ENCODE peak calls at places on chromosomes 16 and 17, in six cellular contexts. X is nephron progenitor cell, V is cardiac fibroblast, R is astrocyte of the spinal cord, D is erythroblast, Y is NCI-H2029 treated with DMSO at 0.1 percent for 48 hours. Z is an unnamed sample.

GRCh38 chr16:31708348-31708747 is 165.3 kb upstream of the ZNF267 start:
- DNase-seq in X (no peak), V (no peak), R (no peak), D (no peak), Y (no peak), Z (no peak)

GRCh38 chr16:15993946-15994665 is 44.7 kb downstream of the ABCC1 start:
- DNase-seq in X (no peak), V (peak), R (peak), D (no peak), Y (no peak), Z (no peak)

GRCh38 chr16:17104654-17105053 is 366.1 kb downstream of the XYLT1 start:
- DNase-seq in X (no peak), V (no peak), R (no peak), D (no peak), Y (no peak), Z (no peak)

GRCh38 chr16:67158637-67159600 is 790 bp downstream of the TRADD start:
- DNase-seq in X (no peak), V (no peak), R (no peak), D (peak), Y (no peak), Z (no peak)

GRCh38 chr17:39564201-39564828 is 43.4 kb downstream of the NEUROD2 start:
- DNase-seq in X (no peak), V (peak), R (no peak), D (no peak), Y (no peak), Z (no peak)

GRCh38 chr17:45246861-45247428 is 14.9 kb downstream of the SPATA32 start:
- DNase-seq in X (peak), V (peak), R (no peak), D (no peak), Y (no peak), Z (no peak)

GRCh38 chr16:80599466-80599865 is 58.7 kb downstream of the DYNLRB2 start:
- DNase-seq in X (no peak), V (no peak), R (peak), D (no peak), Y (no peak), Z (no peak)

GRCh38 chr16:2178321-2179106 is 17.9 kb downstream of the CASKIN1 start:
- DNase-seq in X (peak), V (peak), R (peak), D (peak), Y (no peak), Z (no peak)

GRCh38 chr17:6163632-6164319 is 93.6 kb downstream of the WSCD1 start:
- DNase-seq in X (no peak), V (no peak), R (peak), D (no peak), Y (peak), Z (no peak)

GRCh38 chr17:9401434-9401833 is 174.2 kb downstream of the STX8 start:
- DNase-seq in X (no peak), V (peak), R (peak), D (no peak), Y (no peak), Z (peak)

GRCh38 chr17:13626703-13627102 is 25.0 kb upstream of the HS3ST3A1 start:
- DNase-seq in X (no peak), V (peak), R (peak), D (no peak), Y (no peak), Z (peak)

GRCh38 chr17:48588519-48588918 is 1.5 kb downstream of the HOXB3 start:
- DNase-seq in X (no peak), V (no peak), R (no peak), D (no peak), Y (no peak), Z (no peak)

GRCh38 chr16:10921536-10922327 is 20.5 kb downstream of the DEXI start:
- DNase-seq in X (no peak), V (peak), R (no peak), D (no peak), Y (peak), Z (no peak)

GRCh38 chr17:21049457-21049856 is 6.6 kb upstream of the USP22 start:
- DNase-seq in X (no peak), V (no peak), R (no peak), D (no peak), Y (no peak), Z (no peak)

GRCh38 chr17:69012895-69013805 is 47.6 kb downstream of the ABCA9 start:
- DNase-seq in X (no peak), V (peak), R (peak), D (peak), Y (no peak), Z (no peak)

GRCh38 chr17:17714261-17714866 is 33.1 kb downstream of the RAI1 start:
- DNase-seq in X (no peak), V (no peak), R (no peak), D (no peak), Y (no peak), Z (no peak)

GRCh38 chr17:39568710-39569109 is 39.0 kb downstream of the NEUROD2 start:
- DNase-seq in X (no peak), V (no peak), R (no peak), D (no peak), Y (no peak), Z (no peak)

GRCh38 chr16:73068546-73069401 is 20.8 kb upstream of the ZFHX3 start:
- DNase-seq in X (no peak), V (peak), R (peak), D (no peak), Y (peak), Z (peak)

GRCh38 chr16:57610611-57611010 is 17.8 kb upstream of the ADGRG1 start:
- DNase-seq in X (no peak), V (no peak), R (no peak), D (no peak), Y (no peak), Z (no peak)

GRCh38 chr17:73600103-73600871 is 44.0 kb downstream of the SDK2 start:
- DNase-seq in X (no peak), V (peak), R (peak), D (no peak), Y (no peak), Z (no peak)

GRCh38 chr17:30165960-30166359 is 49.3 kb downstream of the NSRP1 start:
- DNase-seq in X (no peak), V (no peak), R (no peak), D (no peak), Y (no peak), Z (no peak)

GRCh38 chr17:1231456-1231855 is 38.8 kb upstream of the BHLHA9 start:
- DNase-seq in X (no peak), V (peak), R (no peak), D (no peak), Y (no peak), Z (no peak)

GRCh38 chr16:46882304-46882939 is 1.7 kb upstream of the GPT2 start:
- DNase-seq in X (no peak), V (no peak), R (no peak), D (no peak), Y (peak), Z (no peak)

GRCh38 chr16:10859650-10860049 is 17.4 kb upstream of the CIITA start:
- DNase-seq in X (no peak), V (no peak), R (no peak), D (no peak), Y (no peak), Z (peak)

GRCh38 chr16:30180741-30181140 is 2.7 kb upstream of the CORO1A start:
- DNase-seq in X (no peak), V (no peak), R (no peak), D (no peak), Y (no peak), Z (no peak)

GRCh38 chr16:69176033-69176780 is 10.8 kb upstream of the SNTB2 start:
- DNase-seq in X (no peak), V (peak), R (peak), D (no peak), Y (no peak), Z (no peak)

GRCh38 chr16:88758227-88758943 is 26.6 kb downstream of the PIEZO1 start:
- DNase-seq in X (no peak), V (no peak), R (no peak), D (no peak), Y (no peak), Z (no peak)

GRCh38 chr16:55663770-55664677 is 8.2 kb downstream of the SLC6A2 start:
- DNase-seq in X (no peak), V (no peak), R (no peak), D (no peak), Y (no peak), Z (peak)

GRCh38 chr17:41962768-41963434 is 3.7 kb upstream of the CNP start:
- DNase-seq in X (peak), V (peak), R (peak), D (peak), Y (no peak), Z (no peak)

GRCh38 chr17:17347234-17347955 is 44.2 kb downstream of the NT5M start:
- DNase-seq in X (no peak), V (no peak), R (no peak), D (no peak), Y (no peak), Z (no peak)

GRCh38 chr17:83053779-83054451 is 25.5 kb upstream of the METRNL start:
- DNase-seq in X (no peak), V (no peak), R (no peak), D (peak), Y (no peak), Z (no peak)

GRCh38 chr16:25978227-25978626 is 286.5 kb downstream of the HS3ST4 start:
- DNase-seq in X (no peak), V (no peak), R (no peak), D (no peak), Y (peak), Z (no peak)

GRCh38 chr17:79946352-79947231 is 89.1 kb downstream of the TBC1D16 start:
- DNase-seq in X (peak), V (no peak), R (no peak), D (no peak), Y (no peak), Z (no peak)

GRCh38 chr16:16143038-16143763 is 80.1 kb downstream of the ABCC6 start:
- DNase-seq in X (no peak), V (no peak), R (no peak), D (peak), Y (no peak), Z (no peak)

GRCh38 chr16:70391881-70392481 is 45.3 kb downstream of the DDX19A start:
- DNase-seq in X (no peak), V (peak), R (peak), D (no peak), Y (no peak), Z (no peak)

GRCh38 chr17:31068291-31068690 is 26.5 kb upstream of the NF1 start:
- DNase-seq in X (no peak), V (peak), R (no peak), D (peak), Y (peak), Z (no peak)

GRCh38 chr16:11165349-11165748 is 90.7 kb downstream of the SOCS1 start:
- DNase-seq in X (no peak), V (no peak), R (no peak), D (peak), Y (no peak), Z (no peak)

Z was measured in epithelial cell of prostate.